ENCODE peak calls at places on chromosome 3, in eight cellular contexts. A is hippocampal formation; Z is activated effector memory CD4-positive, alpha-beta T cell treated with Interleukin-2 at 50 U/mL for 16 hours; X is heart right ventricle; L is amniotic stem cell; M is ELR; C is GM04504; B is astrocyte of the spinal cord. U is an unnamed sample.

GRCh38 chr3:126654571-126655393 is at the start of gene TXNRD3:
- DNase-seq in A (peak), Z (peak), X (peak), L (peak), M (peak), C (peak), B (peak), U (peak)

GRCh38 chr3:48013288-48013980 is 2.8 kb downstream of the MAP4 start:
- DNase-seq in A (peak), Z (no peak), X (peak), L (peak), M (peak), C (peak), B (peak), U (no peak)

GRCh38 chr3:14305321-14305720 is 97.1 kb upstream of the SLC6A6 start:
- DNase-seq in A (no peak), Z (no peak), X (no peak), L (no peak), M (no peak), C (no peak), B (no peak), U (no peak)

GRCh38 chr3:158953131-158953530 is 151.3 kb downstream of the MFSD1 start:
- DNase-seq in A (no peak), Z (no peak), X (no peak), L (no peak), M (peak), C (peak), B (no peak), U (no peak)

GRCh38 chr3:126125781-126126251 is 41.9 kb upstream of the SLC41A3 start:
- DNase-seq in A (no peak), Z (no peak), X (peak), L (no peak), M (no peak), C (no peak), B (no peak), U (no peak)

GRCh38 chr3:155753038-155753647 is 8.3 kb upstream of the PLCH1 start:
- DNase-seq in A (peak), Z (no peak), X (no peak), L (peak), M (peak), C (no peak), B (peak), U (no peak)

GRCh38 chr3:47227678-47228077 is 54.9 kb downstream of the KIF9 start:
- DNase-seq in A (peak), Z (no peak), X (peak), L (no peak), M (no peak), C (no peak), B (no peak), U (no peak)

GRCh38 chr3:190038050-190038631 is 82.6 kb downstream of the P3H2 start:
- DNase-seq in A (no peak), Z (no peak), X (peak), L (no peak), M (peak), C (no peak), B (peak), U (no peak)

GRCh38 chr3:172135766-172136729 is 96.7 kb downstream of the FNDC3B start:
- DNase-seq in A (no peak), Z (no peak), X (no peak), L (peak), M (peak), C (no peak), B (peak), U (no peak)

GRCh38 chr3:127749787-127750225 is 72.5 kb downstream of the MGLL start:
- DNase-seq in A (no peak), Z (no peak), X (no peak), L (no peak), M (no peak), C (no peak), B (no peak), U (no peak)

GRCh38 chr3:12658593-12659058 is 5.3 kb downstream of the RAF1 start:
- DNase-seq in A (no peak), Z (no peak), X (no peak), L (peak), M (peak), C (peak), B (peak), U (no peak)

U was measured in pulmonary artery endothelial cell.